ENCODE peak calls at places on chromosomes 13 and 19, in four cellular contexts. One of them, this sample, is unnamed.

GRCh38 chr13:98317573-98318171 is 140.6 kb upstream of the RNF113B start:
- DNase-seq in H1: no peak
- DNase-seq in GM12878: no peak
- DNase-seq in HepG2: no peak
- DNase-seq in this sample: no peak

GRCh38 chr19:54795763-54796162 is 7.6 kb upstream of the KIR2DL4 start:
- DNase-seq in H1: no peak
- DNase-seq in GM12878: no peak
- DNase-seq in HepG2: no peak
- DNase-seq in this sample: no peak

GRCh38 chr13:32783067-32783466 is 196.8 kb downstream of the PDS5B start:
- DNase-seq in H1: no peak
- DNase-seq in GM12878: no peak
- DNase-seq in HepG2: no peak
- DNase-seq in this sample: no peak

GRCh38 chr19:46520616-46521015 is 24.9 kb upstream of the PNMA8B start:
- DNase-seq in H1: no peak
- DNase-seq in GM12878: no peak
- DNase-seq in HepG2: no peak
- DNase-seq in this sample: peak

GRCh38 chr19:16677060-16677459 is 16.1 kb downstream of the TMEM38A start:
- DNase-seq in H1: no peak
- DNase-seq in GM12878: no peak
- DNase-seq in HepG2: no peak
- DNase-seq in this sample: no peak

GRCh38 chr19:2246801-2247361 is 2.2 kb upstream of the AMH start:
- DNase-seq in H1: no peak
- DNase-seq in GM12878: no peak
- DNase-seq in HepG2: no peak
- DNase-seq in this sample: no peak

GRCh38 chr19:58350871-58351557 is 2.3 kb downstream of the A1BG start:
- DNase-seq in H1: no peak
- DNase-seq in GM12878: no peak
- DNase-seq in HepG2: no peak
- DNase-seq in this sample: no peak

GRCh38 chr19:12611361-12611699 is 610 bp downstream of the ZNF791 start:
- DNase-seq in H1: peak
- DNase-seq in GM12878: no peak
- DNase-seq in HepG2: peak
- DNase-seq in this sample: peak

GRCh38 chr19:27794444-27795042 is 1418.4 kb downstream of the UQCRFS1 start:
- DNase-seq in H1: peak
- DNase-seq in GM12878: no peak
- DNase-seq in HepG2: peak
- DNase-seq in this sample: peak

GRCh38 chr13:40371531-40372125 is 294.8 kb downstream of the FOXO1 start:
- DNase-seq in H1: peak
- DNase-seq in GM12878: no peak
- DNase-seq in HepG2: no peak
- DNase-seq in this sample: no peak

GRCh38 chr19:38394488-38394887 is 6.0 kb downstream of the SPRED3 start:
- DNase-seq in H1: peak
- DNase-seq in GM12878: no peak
- DNase-seq in HepG2: peak
- DNase-seq in this sample: no peak

GRCh38 chr19:38793186-38793585 is 4.2 kb downstream of the LGALS7B start:
- DNase-seq in H1: no peak
- DNase-seq in GM12878: no peak
- DNase-seq in HepG2: no peak
- DNase-seq in this sample: no peak

GRCh38 chr19:40266912-40267600 is 18.1 kb downstream of the AKT2 start:
- DNase-seq in H1: no peak
- DNase-seq in GM12878: no peak
- DNase-seq in HepG2: no peak
- DNase-seq in this sample: no peak

GRCh38 chr19:1690570-1691307 is 38.3 kb upstream of the TCF3 start:
- DNase-seq in H1: peak
- DNase-seq in GM12878: no peak
- DNase-seq in HepG2: no peak
- DNase-seq in this sample: peak

GRCh38 chr13:39245688-39246087 is 207.4 kb downstream of the NHLRC3 start:
- DNase-seq in H1: no peak
- DNase-seq in GM12878: no peak
- DNase-seq in HepG2: no peak
- DNase-seq in this sample: no peak

GRCh38 chr13:45548281-45548680 is 67.3 kb downstream of the ERICH6B start:
- DNase-seq in H1: no peak
- DNase-seq in GM12878: no peak
- DNase-seq in HepG2: no peak
- DNase-seq in this sample: no peak

GRCh38 chr19:17950310-17951150 is 16.4 kb upstream of the KCNN1 start:
- DNase-seq in H1: peak
- DNase-seq in GM12878: no peak
- DNase-seq in HepG2: no peak
- DNase-seq in this sample: peak

GRCh38 chr19:52453324-52454094 is at the start of gene ZNF578:
- DNase-seq in H1: no peak
- DNase-seq in GM12878: no peak
- DNase-seq in HepG2: no peak
- DNase-seq in this sample: peak

GRCh38 chr13:30743319-30744055 is 8.1 kb downstream of the ALOX5AP start:
- DNase-seq in H1: no peak
- DNase-seq in GM12878: no peak
- DNase-seq in HepG2: peak
- DNase-seq in this sample: no peak

GRCh38 chr19:3324405-3324856 is 42.0 kb upstream of the NFIC start:
- DNase-seq in H1: peak
- DNase-seq in GM12878: no peak
- DNase-seq in HepG2: peak
- DNase-seq in this sample: peak

GRCh38 chr13:77506874-77507273 is 28.6 kb upstream of the SCEL start:
- DNase-seq in H1: no peak
- DNase-seq in GM12878: no peak
- DNase-seq in HepG2: no peak
- DNase-seq in this sample: no peak

GRCh38 chr13:78680064-78680463 is 21.1 kb upstream of the OBI1 start:
- DNase-seq in H1: no peak
- DNase-seq in GM12878: no peak
- DNase-seq in HepG2: no peak
- DNase-seq in this sample: no peak

GRCh38 chr13:80945328-80945727 is 604.4 kb upstream of the SPRY2 start:
- DNase-seq in H1: no peak
- DNase-seq in GM12878: no peak
- DNase-seq in HepG2: peak
- DNase-seq in this sample: no peak

GRCh38 chr19:58261968-58262921 is 16.5 kb upstream of the ZNF8 start:
- DNase-seq in H1: no peak
- DNase-seq in GM12878: no peak
- DNase-seq in HepG2: no peak
- DNase-seq in this sample: no peak

GRCh38 chr19:44677019-44677809 is 5.9 kb downstream of the CEACAM19 start:
- DNase-seq in H1: peak
- DNase-seq in GM12878: no peak
- DNase-seq in HepG2: no peak
- DNase-seq in this sample: peak

GRCh38 chr13:77519808-77520207 is 15.7 kb upstream of the SCEL start:
- DNase-seq in H1: no peak
- DNase-seq in GM12878: no peak
- DNase-seq in HepG2: no peak
- DNase-seq in this sample: no peak

GRCh38 chr13:46341112-46341711 is 45.8 kb downstream of the RUBCNL start:
- DNase-seq in H1: no peak
- DNase-seq in GM12878: peak
- DNase-seq in HepG2: no peak
- DNase-seq in this sample: no peak

GRCh38 chr13:111006508-111007031 is 91.7 kb upstream of the ANKRD10 start:
- DNase-seq in H1: no peak
- DNase-seq in GM12878: no peak
- DNase-seq in HepG2: no peak
- DNase-seq in this sample: peak

GRCh38 chr13:20769091-20769490 is 4.7 kb downstream of the EEF1AKMT1 start:
- DNase-seq in H1: no peak
- DNase-seq in GM12878: no peak
- DNase-seq in HepG2: no peak
- DNase-seq in this sample: no peak

GRCh38 chr13:30577381-30577780 is 40.3 kb upstream of the USPL1 start:
- DNase-seq in H1: no peak
- DNase-seq in GM12878: peak
- DNase-seq in HepG2: peak
- DNase-seq in this sample: no peak

GRCh38 chr13:114081761-114082681 is 50.4 kb downstream of the RASA3 start:
- DNase-seq in H1: no peak
- DNase-seq in GM12878: no peak
- DNase-seq in HepG2: no peak
- DNase-seq in this sample: no peak
- TF ChIP-seq HDAC6 in H1: no peak
- TF ChIP-seq HDAC6 in GM12878: no peak
- TF ChIP-seq HDAC6 in HepG2: no peak
- TF ChIP-seq HDAC6 in this sample: no peak

DNA sequence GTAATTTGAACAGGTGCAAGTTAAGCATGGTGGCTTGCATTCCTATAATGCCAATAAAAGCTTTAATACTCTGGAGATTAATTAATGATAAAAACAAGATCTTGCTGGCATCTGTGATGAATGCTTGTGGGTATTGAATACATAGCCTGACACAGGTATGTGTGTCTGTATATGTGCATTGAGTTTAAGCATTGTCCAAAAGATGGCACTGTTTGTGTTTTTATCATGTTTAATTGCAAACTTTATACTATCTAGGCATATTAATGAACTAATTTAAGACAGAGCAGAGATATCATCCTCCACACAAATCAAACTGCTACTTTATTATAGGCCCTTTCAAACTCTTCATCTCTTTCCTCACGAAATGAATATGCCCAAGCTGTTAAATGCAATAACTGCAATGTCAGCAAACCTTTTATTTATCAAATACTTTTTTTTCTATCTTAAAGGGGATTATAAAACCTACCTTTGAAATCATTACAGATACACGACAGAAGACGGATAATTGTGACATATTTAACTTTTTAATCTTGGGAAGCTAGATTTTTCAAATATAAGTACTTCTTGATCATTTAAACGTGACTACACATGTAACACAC is 86.5 kb downstream of the TNFSF11 start:
- DNase-seq in H1: no peak
- DNase-seq in GM12878: no peak
- DNase-seq in HepG2: no peak
- DNase-seq in this sample: no peak
- TF ChIP-seq HDAC6 in H1: no peak
- TF ChIP-seq HDAC6 in GM12878: no peak
- TF ChIP-seq HDAC6 in HepG2: no peak
- TF ChIP-seq HDAC6 in this sample: no peak

DNA sequence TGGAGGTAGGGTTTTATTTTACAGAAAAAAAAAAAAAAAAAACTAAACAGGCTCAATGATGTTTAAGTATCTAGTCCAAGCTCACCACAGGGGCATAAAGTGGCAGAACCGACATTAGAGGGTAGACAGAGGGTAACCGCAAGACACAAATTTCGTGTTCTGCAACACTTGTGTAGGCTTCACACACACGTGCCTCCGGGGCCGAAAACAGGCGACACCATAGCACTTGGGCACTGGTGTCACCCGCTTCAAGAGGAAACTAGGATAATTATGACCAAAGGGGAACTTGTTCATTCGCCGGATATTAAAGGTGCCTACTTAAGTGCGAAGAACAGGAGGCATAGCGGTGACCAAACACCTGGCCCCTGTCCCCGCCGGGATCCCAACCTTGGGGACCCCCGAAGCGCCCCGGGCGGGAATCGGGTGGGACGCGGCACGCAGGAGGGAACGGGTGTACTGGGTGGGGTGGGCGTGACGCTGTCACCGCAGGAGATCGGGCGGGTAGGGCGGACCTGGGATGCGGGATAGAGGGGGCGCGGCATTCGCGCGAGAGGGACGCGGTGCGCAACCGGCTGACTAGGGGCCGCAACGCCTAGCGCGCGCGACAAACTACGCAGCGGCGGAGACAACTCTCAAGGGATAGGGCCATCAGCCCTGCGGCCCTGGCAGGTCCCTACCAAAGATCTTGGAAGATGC is 560 bp downstream of the MZT1 start:
- DNase-seq in H1: no peak
- DNase-seq in GM12878: no peak
- DNase-seq in HepG2: peak
- DNase-seq in this sample: peak
- TF ChIP-seq HDAC6 in H1: no peak
- TF ChIP-seq HDAC6 in GM12878: no peak
- TF ChIP-seq HDAC6 in HepG2: no peak
- TF ChIP-seq HDAC6 in this sample: no peak

GRCh38 chr19:41320185-41320518 is 10.2 kb downstream of the CCDC97 start:
- DNase-seq in H1: no peak
- DNase-seq in GM12878: no peak
- DNase-seq in HepG2: no peak
- DNase-seq in this sample: no peak
- TF ChIP-seq HDAC6 in H1: no peak
- TF ChIP-seq HDAC6 in GM12878: no peak
- TF ChIP-seq HDAC6 in HepG2: no peak
- TF ChIP-seq HDAC6 in this sample: no peak

GRCh38 chr19:32475393-32475792 is 69.8 kb downstream of the DPY19L3 start:
- DNase-seq in H1: no peak
- DNase-seq in GM12878: no peak
- DNase-seq in HepG2: no peak
- DNase-seq in this sample: no peak

GRCh38 chr19:32471811-32472210 is 66.2 kb downstream of the DPY19L3 start:
- DNase-seq in H1: no peak
- DNase-seq in GM12878: no peak
- DNase-seq in HepG2: no peak
- DNase-seq in this sample: no peak

GRCh38 chr19:32469796-32470195 is 64.2 kb downstream of the DPY19L3 start:
- DNase-seq in H1: no peak
- DNase-seq in GM12878: no peak
- DNase-seq in HepG2: no peak
- DNase-seq in this sample: no peak

GRCh38 chr19:32465176-32465575 is 59.6 kb downstream of the DPY19L3 start:
- DNase-seq in H1: no peak
- DNase-seq in GM12878: no peak
- DNase-seq in HepG2: no peak
- DNase-seq in this sample: no peak

DNA sequence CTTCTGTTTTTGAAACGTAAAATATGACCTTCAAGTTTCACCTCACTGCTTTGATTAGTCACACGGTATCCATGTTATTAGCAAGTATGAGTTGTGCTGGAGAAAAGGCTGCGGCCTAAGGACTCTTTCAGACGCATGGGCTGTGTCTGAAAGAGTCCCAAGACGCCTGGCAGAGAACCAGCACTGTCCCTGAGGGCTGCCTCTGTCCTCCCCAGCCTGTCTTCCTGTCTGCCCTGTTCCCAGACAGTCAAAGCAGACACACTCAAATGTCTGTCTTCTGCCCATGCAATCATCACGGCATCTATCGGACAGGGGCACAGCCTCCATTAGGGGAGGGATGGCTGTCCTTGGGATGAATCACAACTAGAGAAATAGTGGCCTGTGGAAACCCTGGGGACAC is 65.5 kb downstream of the DPY19L3 start:
- DNase-seq in H1: no peak
- DNase-seq in GM12878: no peak
- DNase-seq in HepG2: no peak
- DNase-seq in this sample: no peak
- TF ChIP-seq HDAC6 in H1: no peak
- TF ChIP-seq HDAC6 in GM12878: no peak
- TF ChIP-seq HDAC6 in HepG2: no peak
- TF ChIP-seq HDAC6 in this sample: no peak

GRCh38 chr13:34364633-34365032 is 546.7 kb downstream of the RFC3 start:
- DNase-seq in H1: no peak
- DNase-seq in GM12878: no peak
- DNase-seq in HepG2: no peak
- DNase-seq in this sample: no peak
- TF ChIP-seq HDAC6 in H1: no peak
- TF ChIP-seq HDAC6 in GM12878: no peak
- TF ChIP-seq HDAC6 in HepG2: no peak
- TF ChIP-seq HDAC6 in this sample: no peak